ENCODE peak calls at places on chromosomes 12 and 14, in seven cellular contexts. One of them, this sample, is unnamed.

GRCh38 chr12:25962932-25963525 is 4.5 kb downstream of the RASSF8 start:
- DNase-seq in H9: no peak
- DNase-seq in H1: no peak
- DNase-seq in trophoblast cell: no peak
- DNase-seq in mesenchymal stem cell: peak; percentile 28
- DNase-seq in mesendoderm: no peak
- DNase-seq in IMR-90: no peak
- DNase-seq in this sample: no peak

GRCh38 chr12:109730306-109731145 is 16.9 kb downstream of the FAM222A start:
- DNase-seq in H1: no peak
- DNase-seq in mesenchymal stem cell: no peak
- DNase-seq in IMR-90: no peak
- DNase-seq in trophoblast cell: no peak
- DNase-seq in H9: no peak
- DNase-seq in mesendoderm: no peak
- DNase-seq in this sample: no peak

GRCh38 chr12:79056775-79057174 is 192.2 kb downstream of the SYT1 start:
- DNase-seq in mesenchymal stem cell: no peak
- DNase-seq in IMR-90: peak; percentile 37
- DNase-seq in trophoblast cell: no peak
- DNase-seq in H9: no peak
- DNase-seq in H1: no peak
- DNase-seq in mesendoderm: no peak
- DNase-seq in this sample: no peak

GRCh38 chr12:54273981-54274380 is 5.9 kb downstream of the CBX5 start:
- DNase-seq in mesendoderm: no peak
- DNase-seq in trophoblast cell: no peak
- DNase-seq in IMR-90: no peak
- DNase-seq in H1: no peak
- DNase-seq in H9: no peak
- DNase-seq in mesenchymal stem cell: no peak
- DNase-seq in this sample: no peak

GRCh38 chr12:108373111-108373510 is 34.0 kb upstream of the CMKLR1 start:
- DNase-seq in mesenchymal stem cell: no peak
- DNase-seq in IMR-90: no peak
- DNase-seq in H9: no peak
- DNase-seq in H1: peak; percentile 71
- DNase-seq in trophoblast cell: no peak
- DNase-seq in mesendoderm: no peak
- DNase-seq in this sample: no peak

GRCh38 chr14:68412505-68413496 is 380.1 kb downstream of the ZFP36L1 start:
- DNase-seq in H9: no peak
- DNase-seq in H1: no peak
- DNase-seq in IMR-90: no peak
- DNase-seq in mesendoderm: no peak
- DNase-seq in trophoblast cell: no peak
- DNase-seq in mesenchymal stem cell: no peak
- DNase-seq in this sample: no peak

GRCh38 chr12:125280482-125281377 is 215.5 kb downstream of the AACS start:
- DNase-seq in H1: peak; percentile 84
- DNase-seq in H9: peak; percentile 97
- DNase-seq in mesendoderm: peak; percentile 94
- DNase-seq in mesenchymal stem cell: no peak
- DNase-seq in trophoblast cell: no peak
- DNase-seq in IMR-90: no peak
- DNase-seq in this sample: peak; percentile 32

GRCh38 chr14:93045211-93045674 is 70.5 kb downstream of the ITPK1 start:
- DNase-seq in mesendoderm: peak; percentile 87
- DNase-seq in H1: no peak
- DNase-seq in mesenchymal stem cell: no peak
- DNase-seq in IMR-90: no peak
- DNase-seq in trophoblast cell: no peak
- DNase-seq in H9: peak; percentile 83
- DNase-seq in this sample: peak; percentile 60

GRCh38 chr14:65686761-65687160 is 274.2 kb downstream of the FUT8 start:
- DNase-seq in mesendoderm: no peak
- DNase-seq in mesenchymal stem cell: no peak
- DNase-seq in H1: no peak
- DNase-seq in trophoblast cell: no peak
- DNase-seq in H9: no peak
- DNase-seq in IMR-90: peak; percentile 25
- DNase-seq in this sample: no peak

GRCh38 chr14:36505193-36505815 is 14.7 kb downstream of the NKX2-1 start:
- DNase-seq in mesenchymal stem cell: no peak
- DNase-seq in mesendoderm: peak; percentile 26
- DNase-seq in H1: no peak
- DNase-seq in IMR-90: no peak
- DNase-seq in trophoblast cell: no peak
- DNase-seq in H9: peak; percentile 64
- DNase-seq in this sample: no peak
- H2BK120ac ChIP-seq in mesenchymal stem cell: no peak overlapping the region
- H2BK120ac ChIP-seq in mesendoderm: no peak overlapping the region
- H2BK120ac ChIP-seq in H1: no peak overlapping the region
- H2BK120ac ChIP-seq in IMR-90: no peak overlapping the region
- H2BK120ac ChIP-seq in trophoblast cell: no peak overlapping the region
- H2BK120ac ChIP-seq in H9: no peak overlapping the region
- H2BK120ac ChIP-seq in this sample: no peak overlapping the region

GRCh38 chr14:101773378-101773777 is 11.9 kb downstream of the PPP2R5C start:
- DNase-seq in mesenchymal stem cell: no peak
- DNase-seq in IMR-90: no peak
- DNase-seq in mesendoderm: no peak
- DNase-seq in trophoblast cell: no peak
- DNase-seq in H9: no peak
- DNase-seq in H1: no peak
- DNase-seq in this sample: no peak
- H2BK120ac ChIP-seq in mesenchymal stem cell: no peak overlapping the region
- H2BK120ac ChIP-seq in IMR-90: no peak overlapping the region
- H2BK120ac ChIP-seq in mesendoderm: no peak overlapping the region
- H2BK120ac ChIP-seq in trophoblast cell: no peak overlapping the region
- H2BK120ac ChIP-seq in H9: no peak overlapping the region
- H2BK120ac ChIP-seq in H1: no peak overlapping the region
- H2BK120ac ChIP-seq in this sample: no peak overlapping the region

DNA sequence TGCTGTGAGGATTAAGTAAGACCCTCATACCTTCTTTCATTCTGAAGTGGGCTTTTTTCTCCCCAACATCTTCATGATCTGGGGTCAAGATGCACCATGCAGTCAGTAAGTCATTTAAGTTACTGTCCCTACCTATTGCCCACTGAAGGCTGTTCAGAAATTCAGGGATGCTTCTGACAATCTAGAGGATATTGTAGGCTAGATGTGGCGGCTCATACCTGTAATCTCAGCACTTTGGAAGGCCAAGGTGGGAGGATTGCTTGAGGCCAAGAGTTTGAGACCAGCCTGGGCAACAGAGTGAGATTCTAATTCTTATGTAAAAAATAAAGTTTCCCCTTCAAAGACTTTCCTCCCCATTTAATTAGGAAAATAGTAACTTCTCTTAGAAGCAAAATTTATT is 28.7 kb downstream of the PHETA1 start:
- DNase-seq in H1: no peak
- DNase-seq in trophoblast cell: no peak
- DNase-seq in IMR-90: no peak
- DNase-seq in mesendoderm: no peak
- DNase-seq in mesenchymal stem cell: no peak
- DNase-seq in H9: no peak
- DNase-seq in this sample: no peak
- H2BK120ac ChIP-seq in H1: no peak overlapping the region
- H2BK120ac ChIP-seq in trophoblast cell: no peak overlapping the region
- H2BK120ac ChIP-seq in IMR-90: no peak overlapping the region
- H2BK120ac ChIP-seq in mesendoderm: no peak overlapping the region
- H2BK120ac ChIP-seq in mesenchymal stem cell: no peak overlapping the region
- H2BK120ac ChIP-seq in H9: no peak overlapping the region
- H2BK120ac ChIP-seq in this sample: no peak overlapping the region

DNA sequence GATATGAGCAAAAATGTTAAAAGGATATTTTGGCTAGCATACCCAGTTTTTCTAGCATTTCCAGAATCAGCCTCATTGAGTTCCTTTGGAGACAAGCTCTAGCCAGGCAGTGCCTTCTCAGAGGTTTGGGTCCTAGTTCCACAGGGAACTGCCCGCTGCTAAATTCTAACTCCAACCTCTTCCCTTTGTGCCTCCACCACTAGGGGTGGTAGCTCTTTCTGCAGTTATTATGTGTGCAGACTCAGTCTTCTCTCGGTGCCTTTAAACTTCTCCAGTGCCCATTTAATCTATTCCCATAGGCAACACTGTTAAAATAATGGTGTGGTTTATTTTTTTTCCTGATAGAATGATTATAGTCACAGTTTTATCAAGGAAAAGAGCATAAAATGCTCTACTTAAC is 21.5 kb upstream of the SLC25A3 start:
- DNase-seq in IMR-90: no peak
- DNase-seq in mesenchymal stem cell: no peak
- DNase-seq in trophoblast cell: peak; percentile 17
- DNase-seq in H9: peak; percentile 57
- DNase-seq in mesendoderm: peak; percentile 48
- DNase-seq in H1: no peak
- DNase-seq in this sample: no peak
- H2BK120ac ChIP-seq in IMR-90: no peak overlapping the region
- H2BK120ac ChIP-seq in mesenchymal stem cell: no peak overlapping the region
- H2BK120ac ChIP-seq in trophoblast cell: no peak overlapping the region
- H2BK120ac ChIP-seq in H9: no peak overlapping the region
- H2BK120ac ChIP-seq in mesendoderm: no peak overlapping the region
- H2BK120ac ChIP-seq in H1: no peak overlapping the region
- H2BK120ac ChIP-seq in this sample: no peak overlapping the region

GRCh38 chr12:24233519-24234246 is 284.2 kb upstream of the SOX5 start:
- DNase-seq in trophoblast cell: peak; percentile 34
- DNase-seq in mesendoderm: no peak
- DNase-seq in IMR-90: no peak
- DNase-seq in H9: no peak
- DNase-seq in H1: no peak
- DNase-seq in mesenchymal stem cell: no peak
- DNase-seq in this sample: no peak
- H2BK120ac ChIP-seq in trophoblast cell: no peak overlapping the region
- H2BK120ac ChIP-seq in mesendoderm: no peak overlapping the region
- H2BK120ac ChIP-seq in IMR-90: no peak overlapping the region
- H2BK120ac ChIP-seq in H9: no peak overlapping the region
- H2BK120ac ChIP-seq in H1: no peak overlapping the region
- H2BK120ac ChIP-seq in mesenchymal stem cell: no peak overlapping the region
- H2BK120ac ChIP-seq in this sample: no peak overlapping the region

GRCh38 chr12:104671407-104672095 is 214.8 kb downstream of the CHST11 start:
- DNase-seq in trophoblast cell: peak; percentile 68
- DNase-seq in H1: no peak
- DNase-seq in mesendoderm: peak; percentile 87
- DNase-seq in H9: no peak
- DNase-seq in mesenchymal stem cell: peak; percentile 98
- DNase-seq in IMR-90: peak; percentile 84
- DNase-seq in this sample: no peak

GRCh38 chr12:104672096-104672445 is 215.3 kb downstream of the CHST11 start:
- DNase-seq in H9: no peak
- DNase-seq in trophoblast cell: no peak
- DNase-seq in H1: no peak
- DNase-seq in mesendoderm: no peak
- DNase-seq in mesenchymal stem cell: no peak
- DNase-seq in IMR-90: no peak
- DNase-seq in this sample: no peak

GRCh38 chr12:104674083-104674482 is 217.3 kb downstream of the CHST11 start:
- DNase-seq in trophoblast cell: no peak
- DNase-seq in H1: no peak
- DNase-seq in mesendoderm: no peak
- DNase-seq in IMR-90: no peak
- DNase-seq in H9: no peak
- DNase-seq in mesenchymal stem cell: no peak
- DNase-seq in this sample: no peak

GRCh38 chr12:104673294-104674062 is 216.7 kb downstream of the CHST11 start:
- DNase-seq in H1: no peak
- DNase-seq in IMR-90: no peak
- DNase-seq in trophoblast cell: peak; percentile 45
- DNase-seq in mesenchymal stem cell: peak; percentile 95
- DNase-seq in mesendoderm: no peak
- DNase-seq in H9: no peak
- DNase-seq in this sample: no peak

DNA sequence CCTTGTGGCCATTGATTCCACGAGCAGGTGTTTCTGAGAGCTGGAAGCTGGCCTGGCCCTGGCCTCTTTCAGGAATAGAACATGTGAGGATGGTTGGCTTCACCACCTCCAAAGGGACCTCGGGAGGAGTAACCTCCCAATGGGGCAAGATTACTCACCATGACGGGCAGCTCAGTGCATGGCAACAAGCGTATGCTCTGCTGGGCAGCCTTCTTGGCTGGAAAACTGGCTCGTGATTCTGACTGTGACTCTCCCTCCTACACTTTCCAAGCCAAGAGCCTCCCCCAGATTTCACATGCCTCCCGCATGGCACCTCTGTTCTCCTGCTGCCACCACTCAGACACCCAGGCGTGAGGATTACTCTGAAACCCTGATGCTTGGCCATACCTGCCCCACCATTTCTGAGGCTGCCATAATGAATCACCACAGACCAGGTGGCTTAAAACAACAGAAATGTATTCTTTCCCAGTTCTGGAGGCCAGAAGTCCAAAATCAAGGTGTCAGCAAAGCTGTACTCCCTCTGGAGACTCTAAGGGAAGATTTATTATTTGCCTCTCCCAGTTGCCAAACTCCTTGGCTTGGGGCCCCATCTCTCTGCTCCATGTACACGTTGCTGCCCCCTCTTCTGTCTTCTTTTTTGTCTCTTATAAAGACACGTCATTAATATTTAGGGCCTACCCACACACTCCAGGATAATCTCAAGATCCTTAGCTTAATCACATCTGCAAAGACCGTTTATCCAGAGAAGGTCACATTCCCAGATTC is 215.9 kb downstream of the CHST11 start:
- DNase-seq in mesenchymal stem cell: peak; percentile 40
- DNase-seq in IMR-90: no peak
- DNase-seq in H9: no peak
- DNase-seq in mesendoderm: no peak
- DNase-seq in trophoblast cell: peak; percentile 40
- DNase-seq in H1: no peak
- DNase-seq in this sample: no peak
- H2BK120ac ChIP-seq in mesenchymal stem cell: peak overlapping the region; percentile 8
- H2BK120ac ChIP-seq in IMR-90: peak overlapping the region; percentile 26
- H2BK120ac ChIP-seq in H9: no peak overlapping the region
- H2BK120ac ChIP-seq in mesendoderm: no peak overlapping the region
- H2BK120ac ChIP-seq in trophoblast cell: no peak overlapping the region
- H2BK120ac ChIP-seq in H1: no peak overlapping the region
- H2BK120ac ChIP-seq in this sample: no peak overlapping the region